ENCODE peak calls at places on chromosomes 16 and 17, in eight cellular contexts. G, E, S, K, Q, C, U and M are unnamed samples.
A peak's percentile ranks its signal among the peaks of the same experiment; 100 is the strongest.

GRCh38 chr17:81189670-81190530 is 23.9 kb upstream of the AATK start:
- DNase-seq in G (no peak), E (no peak), S (no peak), K (peak; percentile 77), Q (no peak), C (peak; percentile 49), U (no peak), M (no peak)

GRCh38 chr16:22386976-22387375 is 12.6 kb upstream of the CDR2 start:
- DNase-seq in G (no peak), E (no peak), S (no peak), K (no peak), Q (peak; percentile 26), C (no peak), U (peak; percentile 90), M (no peak)

GRCh38 chr17:4585203-4585939 is 1.0 kb downstream of the SMTNL2 start:
- DNase-seq in G (no peak), E (no peak), S (no peak), K (no peak), Q (no peak), C (no peak), U (no peak), M (no peak)

GRCh38 chr17:20243524-20243923 is 223.8 kb downstream of the LGALS9B start:
- DNase-seq in G (no peak), E (no peak), S (no peak), K (no peak), Q (no peak), C (no peak), U (no peak), M (no peak)

GRCh38 chr17:39104657-39105056 is 46.8 kb downstream of the PLXDC1 start:
- DNase-seq in G (no peak), E (no peak), S (no peak), K (no peak), Q (no peak), C (no peak), U (no peak), M (no peak)

GRCh38 chr17:57009737-57010445 is 32.0 kb downstream of the SCPEP1 start:
- DNase-seq in G (peak; percentile 73), E (no peak), S (peak; percentile 69), K (no peak), Q (peak; percentile 33), C (peak; percentile 92), U (peak; percentile 73), M (no peak)

GRCh38 chr17:28576758-28577465 is at the start of gene ALDOC:
- DNase-seq in G (peak; percentile 98), E (peak; percentile 96), S (peak; percentile 99), K (peak; percentile 100), Q (peak; percentile 98), C (peak; percentile 99), U (peak; percentile 89), M (peak; percentile 96)

GRCh38 chr16:27745348-27745747 is 195.4 kb downstream of the KATNIP start:
- DNase-seq in G (no peak), E (no peak), S (no peak), K (no peak), Q (no peak), C (no peak), U (no peak), M (no peak)

GRCh38 chr17:7843536-7844291 is 9.7 kb downstream of the KDM6B start:
- DNase-seq in G (peak; percentile 91), E (peak; percentile 88), S (peak; percentile 92), K (peak; percentile 97), Q (peak; percentile 77), C (peak; percentile 95), U (peak; percentile 86), M (peak; percentile 82)

GRCh38 chr16:20902426-20902825 is 1.9 kb downstream of the LYRM1 start:
- DNase-seq in G (no peak), E (no peak), S (no peak), K (no peak), Q (no peak), C (no peak), U (no peak), M (no peak)

GRCh38 chr17:41655611-41656111 is 31.3 kb upstream of the KRT17 start:
- DNase-seq in G (peak; percentile 94), E (peak; percentile 92), S (peak; percentile 92), K (peak; percentile 89), Q (peak; percentile 97), C (peak; percentile 72), U (no peak), M (peak; percentile 99)

GRCh38 chr17:57068222-57068658 is 16.8 kb upstream of the AKAP1 start:
- DNase-seq in G (no peak), E (no peak), S (no peak), K (peak; percentile 43), Q (no peak), C (peak; percentile 29), U (no peak), M (no peak)

GRCh38 chr16:30145692-30146091 is 22.7 kb upstream of the MAPK3 start:
- DNase-seq in G (no peak), E (no peak), S (no peak), K (no peak), Q (no peak), C (no peak), U (no peak), M (no peak)

GRCh38 chr16:7505495-7505894 is 172.8 kb downstream of the RBFOX1 start:
- DNase-seq in G (no peak), E (no peak), S (no peak), K (no peak), Q (no peak), C (no peak), U (no peak), M (no peak)

GRCh38 chr17:30921544-30922196 is at the start of gene ADAP2:
- DNase-seq in G (peak; percentile 77), E (peak; percentile 40), S (peak; percentile 75), K (peak; percentile 95), Q (peak; percentile 43), C (peak; percentile 75), U (no peak), M (no peak)

GRCh38 chr16:19555938-19556778 is 655 bp downstream of the VPS35L start:
- DNase-seq in G (peak; percentile 11), E (no peak), S (no peak), K (no peak), Q (no peak), C (peak; percentile 94), U (peak; percentile 52), M (no peak)

GRCh38 chr17:64424318-64424717 is 24.6 kb upstream of the MILR1 start:
- DNase-seq in G (no peak), E (no peak), S (no peak), K (no peak), Q (no peak), C (no peak), U (no peak), M (no peak)

GRCh38 chr16:50741808-50742520 is at the start of gene CYLD:
- DNase-seq in G (peak; percentile 100), E (peak; percentile 100), S (peak; percentile 100), K (peak; percentile 99), Q (peak; percentile 100), C (peak; percentile 100), U (peak; percentile 100), M (peak; percentile 100)

GRCh38 chr16:50739031-50739430 is 2.9 kb upstream of the CYLD start:
- DNase-seq in G (no peak), E (no peak), S (no peak), K (no peak), Q (no peak), C (no peak), U (no peak), M (no peak)

GRCh38 chr16:50740747-50741146 is 1.1 kb upstream of the CYLD start:
- DNase-seq in G (no peak), E (no peak), S (no peak), K (no peak), Q (no peak), C (no peak), U (no peak), M (no peak)

GRCh38 chr16:50742521-50743150 is 750 bp downstream of the CYLD start:
- DNase-seq in G (peak; percentile 46), E (no peak), S (no peak), K (no peak), Q (no peak), C (peak; percentile 55), U (peak; percentile 20), M (no peak)

DNA sequence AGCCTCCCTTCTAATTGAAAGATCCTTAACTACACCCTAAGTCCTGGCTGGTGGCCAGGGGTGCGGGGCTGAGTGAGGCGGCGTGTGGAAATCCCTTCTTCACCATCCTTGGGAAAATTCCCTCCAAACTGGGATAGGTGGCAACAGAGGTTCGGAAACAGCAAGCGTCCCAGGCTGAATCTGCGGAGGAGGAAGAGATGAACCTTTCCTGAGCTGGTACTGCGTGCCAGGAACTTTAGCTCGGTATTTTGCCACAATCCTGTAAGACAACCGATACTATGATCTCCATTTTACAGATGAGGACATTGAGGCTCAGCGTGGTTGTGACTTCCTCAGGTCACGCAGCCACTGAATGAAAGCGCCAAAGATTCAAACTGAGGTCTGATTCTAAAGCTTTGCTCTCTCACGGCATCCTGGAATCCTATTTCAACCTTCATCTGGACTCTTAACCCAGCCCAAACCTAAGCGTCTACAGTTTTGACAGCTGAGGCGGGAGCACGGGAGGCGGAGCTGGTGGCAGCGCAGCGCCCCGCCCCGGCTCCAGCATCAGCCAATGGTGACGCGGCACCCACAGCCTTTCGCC is 570 bp upstream of the CYLD start:
- DNase-seq in G (peak; percentile 14), E (no peak), S (no peak), K (no peak), Q (no peak), C (peak; percentile 28), U (no peak), M (no peak)
- TF ChIP-seq POLR2AphosphoS5 in G (no peak), E (no peak), S (no peak), K (no peak), Q (no peak), C (no peak), U (no peak), M (peak; percentile 34)

GRCh38 chr16:3874242-3874641 is 6.3 kb downstream of the CREBBP start:
- DNase-seq in G (peak; percentile 37), E (peak; percentile 62), S (no peak), K (no peak), Q (no peak), C (no peak), U (no peak), M (no peak)
- H3K4me1 ChIP-seq in G (peaks cover 74% of the 10 kb centered on the region), E (peaks cover 92% of the 10 kb centered on the region), S (peaks cover 79% of the 10 kb centered on the region), K (peaks cover 72% of the 10 kb centered on the region), Q (peaks cover 27% of the 10 kb centered on the region), C (peaks cover 38% of the 10 kb centered on the region), U (peaks cover 24% of the 10 kb centered on the region), M (peaks cover 54% of the 10 kb centered on the region)

DNA sequence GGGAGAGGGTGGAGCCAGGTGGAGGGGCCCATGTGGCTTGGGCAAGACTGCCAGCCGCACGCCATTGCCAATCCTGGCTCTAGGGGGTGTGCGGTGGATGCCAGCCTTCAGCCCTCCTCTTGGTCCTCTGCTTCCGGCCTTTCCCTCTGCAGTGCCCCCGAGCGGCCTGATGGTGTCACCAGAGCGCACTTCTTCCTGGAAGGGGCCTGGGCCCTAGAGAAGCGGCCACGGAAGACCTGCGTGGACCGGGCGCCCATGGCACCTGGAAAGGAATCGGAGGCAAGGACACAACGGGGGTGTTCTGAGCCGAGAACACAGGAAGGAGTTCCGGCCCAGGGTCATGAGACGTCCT is 93.0 kb downstream of the IRX3 start:
- DNase-seq in G (peak; percentile 54), E (peak; percentile 91), S (peak; percentile 82), K (peak; percentile 91), Q (peak; percentile 72), C (peak; percentile 82), U (peak; percentile 47), M (peak; percentile 85)
- H3K27ac ChIP-seq in G (no peak overlapping the region), E (peak overlapping the region; percentile 94), S (peak overlapping the region; percentile 34), K (peak overlapping the region; percentile 71), Q (peak overlapping the region; percentile 77), C (no peak overlapping the region), U (no peak overlapping the region), M (peak overlapping the region; percentile 96)

DNA sequence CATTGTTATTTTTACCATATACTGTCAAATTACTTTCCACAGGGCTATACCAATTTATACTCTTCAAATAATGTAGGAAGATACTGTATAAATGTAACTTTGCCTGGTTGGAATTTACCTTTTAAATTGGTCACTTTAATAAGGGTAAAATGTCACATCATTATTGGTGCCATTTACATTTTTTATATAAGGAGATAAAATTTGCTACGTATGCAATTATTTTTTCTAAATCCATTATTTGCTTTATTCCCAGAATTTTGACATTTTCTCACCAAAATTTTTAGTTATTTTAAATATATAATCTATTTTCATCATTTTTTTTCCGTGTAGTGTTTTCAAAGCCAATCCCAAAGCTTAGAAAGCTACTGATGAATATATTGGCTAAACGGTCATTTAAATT is 664.7 kb downstream of the KCNJ2 start:
- DNase-seq in G (no peak), E (no peak), S (no peak), K (no peak), Q (no peak), C (no peak), U (no peak), M (no peak)
- TF ChIP-seq POLR2AphosphoS5 in G (no peak), E (no peak), S (no peak), K (no peak), Q (no peak), C (no peak), U (no peak), M (no peak)